ENCODE peak calls at places on chromosome 3, in five cellular contexts. Z is activated naive CD8-positive, alpha-beta T cell treated with anti-CD3 and anti-CD28 coated beads, Interleukin-2, amount 50 U/mL, for 24 hours; M is fibroblast of mammary gland; P is keratinocyte; N is fibroblast of pulmonary artery. G is an unnamed sample.

GRCh38 chr3:115323380-115323779 is 176.3 kb upstream of the ZBTB20 start:
- DNase-seq in Z (no peak), M (no peak), P (no peak), N (no peak), G (no peak)

GRCh38 chr3:178059836-178060235 is 476.4 kb upstream of the KCNMB2 start:
- DNase-seq in Z (no peak), M (peak; percentile 14), P (no peak), N (no peak), G (no peak)

GRCh38 chr3:72678892-72679291 is 169.4 kb downstream of the SHQ1 start:
- DNase-seq in Z (no peak), M (no peak), P (peak; percentile 35), N (no peak), G (no peak)

GRCh38 chr3:11220230-11220629 is 52.0 kb upstream of the ATG7 start:
- DNase-seq in Z (no peak), M (no peak), P (no peak), N (no peak), G (no peak)

GRCh38 chr3:125057186-125057850 is 1.5 kb upstream of the HEG1 start:
- DNase-seq in Z (no peak), M (peak; percentile 92), P (peak; percentile 58), N (peak; percentile 70), G (no peak)

GRCh38 chr3:192827208-192827607 is 90.4 kb downstream of the MB21D2 start:
- DNase-seq in Z (no peak), M (peak; percentile 49), P (no peak), N (no peak), G (no peak)

GRCh38 chr3:146259880-146260589 is 9.1 kb upstream of the PLSCR4 start:
- DNase-seq in Z (no peak), M (no peak), P (no peak), N (no peak), G (no peak)

GRCh38 chr3:177744873-177745646 is 547.8 kb upstream of the TBL1XR1 start:
- DNase-seq in Z (no peak), M (no peak), P (no peak), N (peak; percentile 71), G (no peak)

GRCh38 chr3:85576091-85576690 is 617.4 kb downstream of the CADM2 start:
- DNase-seq in Z (peak; percentile 42), M (peak; percentile 59), P (peak; percentile 15), N (peak; percentile 65), G (peak; percentile 67)

GRCh38 chr3:157086053-157086761 is 73.7 kb downstream of the CCNL1 start:
- DNase-seq in Z (no peak), M (no peak), P (no peak), N (no peak), G (no peak)

GRCh38 chr3:140344601-140345000 is 333.3 kb upstream of the TRIM42 start:
- DNase-seq in Z (no peak), M (no peak), P (no peak), N (no peak), G (no peak)

GRCh38 chr3:33034601-33035000 is 62.3 kb downstream of the GLB1 start:
- DNase-seq in Z (no peak), M (no peak), P (no peak), N (no peak), G (no peak)

GRCh38 chr3:159482241-159483031 is 506.2 kb upstream of the IL12A start:
- DNase-seq in Z (no peak), M (peak; percentile 7), P (no peak), N (no peak), G (no peak)

GRCh38 chr3:186369217-186369616 is 7.2 kb upstream of the DGKG start:
- DNase-seq in Z (no peak), M (no peak), P (no peak), N (no peak), G (no peak)

GRCh38 chr3:42831321-42831713 is 22.1 kb downstream of the ACKR2 start:
- DNase-seq in Z (peak; percentile 87), M (peak; percentile 59), P (no peak), N (peak; percentile 60), G (peak; percentile 88)

GRCh38 chr3:37864904-37865303 is 3.2 kb downstream of the CTDSPL start:
- DNase-seq in Z (no peak), M (peak; percentile 4), P (no peak), N (no peak), G (no peak)

GRCh38 chr3:33218446-33219174 is at the start of gene SUSD5:
- DNase-seq in Z (no peak), M (peak; percentile 25), P (no peak), N (peak; percentile 42), G (peak; percentile 48)

GRCh38 chr3:45635475-45636256 is 41.1 kb downstream of the LIMD1 start:
- DNase-seq in Z (no peak), M (peak; percentile 76), P (peak; percentile 41), N (peak; percentile 93), G (no peak)

GRCh38 chr3:52912885-52913731 is 15.8 kb upstream of the STIMATE start:
- DNase-seq in Z (no peak), M (no peak), P (no peak), N (no peak), G (no peak)